ENCODE peak calls at places on chromosomes 7 and 10, in six cellular contexts. F is CD4-positive, CD25-positive, alpha-beta regulatory T cell; B is thoracic aorta; C is naive thymus-derived CD4-positive, alpha-beta T cell; S is CD8-positive, alpha-beta memory T cell; P is uterus. X is an unnamed sample.

GRCh38 chr10:71125749-71126107 is 86.6 kb upstream of the UNC5B start:
- DNase-seq in F (no peak), B (no peak), C (no peak), S (no peak), P (no peak), X (no peak)

GRCh38 chr7:47581442-47581820 is 480 bp downstream of the TNS3 start:
- DNase-seq in F (no peak), B (no peak), C (no peak), S (no peak), P (no peak), X (no peak)

GRCh38 chr7:148813890-148814289 is 70.2 kb downstream of the EZH2 start:
- DNase-seq in F (no peak), B (no peak), C (no peak), S (no peak), P (no peak), X (no peak)

GRCh38 chr7:112509390-112509789 is 28.6 kb downstream of the LSMEM1 start:
- DNase-seq in F (no peak), B (no peak), C (no peak), S (no peak), P (no peak), X (no peak)

GRCh38 chr10:124676416-124677062 is 67.6 kb downstream of the FAM53B start:
- DNase-seq in F (no peak), B (no peak), C (no peak), S (no peak), P (no peak), X (no peak)

GRCh38 chr10:125299476-125299875 is 139.1 kb upstream of the CTBP2 start:
- DNase-seq in F (no peak), B (no peak), C (no peak), S (no peak), P (no peak), X (no peak)

GRCh38 chr7:71694678-71695077 is 562.7 kb downstream of the GALNT17 start:
- DNase-seq in F (no peak), B (no peak), C (no peak), S (no peak), P (no peak), X (no peak)

GRCh38 chr7:22166928-22167327 is 190.0 kb downstream of the RAPGEF5 start:
- DNase-seq in F (no peak), B (no peak), C (no peak), S (no peak), P (no peak), X (no peak)

GRCh38 chr7:47241112-47242065 is 340.5 kb downstream of the TNS3 start:
- DNase-seq in F (no peak), B (no peak), C (no peak), S (no peak), P (no peak), X (no peak)

GRCh38 chr7:123867220-123867619 is 22.3 kb downstream of the HYAL4 start:
- DNase-seq in F (no peak), B (no peak), C (no peak), S (no peak), P (no peak), X (no peak)

GRCh38 chr7:47422631-47423030 is 159.3 kb downstream of the TNS3 start:
- DNase-seq in F (no peak), B (no peak), C (no peak), S (no peak), P (no peak), X (no peak)

GRCh38 chr7:112416127-112416526 is 34.1 kb upstream of the IFRD1 start:
- DNase-seq in F (no peak), B (no peak), C (no peak), S (no peak), P (no peak), X (no peak)

GRCh38 chr10:3111626-3112220 is 44.4 kb downstream of the PFKP start:
- DNase-seq in F (no peak), B (no peak), C (no peak), S (no peak), P (no peak), X (no peak)

GRCh38 chr7:19851504-19851903 is 78.1 kb upstream of the TMEM196 start:
- DNase-seq in F (no peak), B (no peak), C (no peak), S (no peak), P (no peak), X (no peak)

GRCh38 chr7:84058311-84059076 is 136.1 kb downstream of the SEMA3A start:
- DNase-seq in F (no peak), B (no peak), C (no peak), S (no peak), P (no peak), X (no peak)

GRCh38 chr10:29590598-29591415 is 44.0 kb downstream of the SVIL start:
- DNase-seq in F (no peak), B (no peak), C (peak), S (peak), P (no peak), X (peak)

GRCh38 chr10:109966961-109967738 is 40.6 kb upstream of the ADD3 start:
- DNase-seq in F (no peak), B (no peak), C (no peak), S (no peak), P (no peak), X (no peak)

GRCh38 chr7:23680417-23681405 is 712 bp downstream of the FAM221A start:
- DNase-seq in F (peak), B (no peak), C (peak), S (peak), P (peak), X (peak)

GRCh38 chr7:12638851-12639467 is 48.5 kb upstream of the ARL4A start:
- DNase-seq in F (no peak), B (no peak), C (peak), S (peak), P (no peak), X (no peak)

GRCh38 chr10:50917486-50917885 is 32.1 kb upstream of the A1CF start:
- DNase-seq in F (no peak), B (no peak), C (no peak), S (no peak), P (no peak), X (no peak)

GRCh38 chr10:33295851-33296250 is 38.6 kb downstream of the NRP1 start:
- DNase-seq in F (no peak), B (no peak), C (no peak), S (no peak), P (no peak), X (no peak)

GRCh38 chr10:117936136-117936535 is 110.6 kb downstream of the RAB11FIP2 start:
- DNase-seq in F (no peak), B (no peak), C (no peak), S (no peak), P (peak), X (no peak)

GRCh38 chr7:49396194-49396593 is 377.2 kb upstream of the VWC2 start:
- DNase-seq in F (no peak), B (no peak), C (no peak), S (no peak), P (no peak), X (no peak)

GRCh38 chr10:99604862-99605261 is 15.4 kb downstream of the SLC25A28 start:
- DNase-seq in F (no peak), B (no peak), C (no peak), S (no peak), P (no peak), X (no peak)

GRCh38 chr7:139182363-139182762 is 48.7 kb upstream of the UBN2 start:
- DNase-seq in F (no peak), B (no peak), C (no peak), S (no peak), P (no peak), X (no peak)

GRCh38 chr7:99362801-99363200 is 11.7 kb upstream of the ARPC1B start:
- DNase-seq in F (no peak), B (no peak), C (no peak), S (no peak), P (no peak), X (no peak)

GRCh38 chr10:25766687-25767221 is 167.3 kb upstream of the MYO3A start:
- DNase-seq in F (no peak), B (no peak), C (no peak), S (no peak), P (no peak), X (no peak)

GRCh38 chr10:120948889-120949382 is 97.8 kb downstream of the WDR11 start:
- DNase-seq in F (peak), B (no peak), C (peak), S (peak), P (peak), X (peak)

GRCh38 chr7:149598721-149599308 is 101.2 kb upstream of the ZNF746 start:
- DNase-seq in F (no peak), B (no peak), C (no peak), S (no peak), P (no peak), X (no peak)

GRCh38 chr7:8389898-8390642 is 43.3 kb upstream of the NXPH1 start:
- DNase-seq in F (no peak), B (no peak), C (no peak), S (no peak), P (peak), X (no peak)

GRCh38 chr7:2040893-2041270 is 191.9 kb downstream of the MAD1L1 start:
- DNase-seq in F (no peak), B (no peak), C (peak), S (peak), P (no peak), X (no peak)

GRCh38 chr7:148791506-148791905 is 92.6 kb downstream of the EZH2 start:
- DNase-seq in F (no peak), B (no peak), C (no peak), S (no peak), P (no peak), X (no peak)

GRCh38 chr10:14240253-14241189 is 90.2 kb downstream of the FRMD4A start:
- DNase-seq in F (no peak), B (no peak), C (peak), S (no peak), P (no peak), X (no peak)

GRCh38 chr7:45160374-45160773 is 2.8 kb downstream of the RAMP3 start:
- DNase-seq in F (no peak), B (no peak), C (no peak), S (no peak), P (no peak), X (no peak)

GRCh38 chr10:103096130-103096529 is 96.9 kb downstream of the NT5C2 start:
- DNase-seq in F (no peak), B (no peak), C (no peak), S (no peak), P (no peak), X (no peak)

GRCh38 chr7:5711419-5711818 is 70.0 kb downstream of the RNF216 start:
- DNase-seq in F (no peak), B (no peak), C (no peak), S (no peak), P (no peak), X (no peak)

GRCh38 chr10:128095023-128095752 is 31.0 kb downstream of the MKI67 start:
- DNase-seq in F (peak), B (no peak), C (peak), S (no peak), P (no peak), X (peak)

GRCh38 chr10:43203491-43204393 is 63.1 kb downstream of the RASGEF1A start:
- DNase-seq in F (no peak), B (no peak), C (peak), S (no peak), P (peak), X (no peak)

GRCh38 chr10:43202657-43203490 is 64.0 kb downstream of the RASGEF1A start:
- DNase-seq in F (peak), B (no peak), C (peak), S (no peak), P (peak), X (peak)

GRCh38 chr10:43200538-43201390 is 62.5 kb downstream of the CSGALNACT2 start:
- DNase-seq in F (no peak), B (no peak), C (no peak), S (no peak), P (peak), X (no peak)

GRCh38 chr10:43201545-43202131 is 63.4 kb downstream of the CSGALNACT2 start:
- DNase-seq in F (no peak), B (no peak), C (no peak), S (no peak), P (peak), X (peak)

DNA sequence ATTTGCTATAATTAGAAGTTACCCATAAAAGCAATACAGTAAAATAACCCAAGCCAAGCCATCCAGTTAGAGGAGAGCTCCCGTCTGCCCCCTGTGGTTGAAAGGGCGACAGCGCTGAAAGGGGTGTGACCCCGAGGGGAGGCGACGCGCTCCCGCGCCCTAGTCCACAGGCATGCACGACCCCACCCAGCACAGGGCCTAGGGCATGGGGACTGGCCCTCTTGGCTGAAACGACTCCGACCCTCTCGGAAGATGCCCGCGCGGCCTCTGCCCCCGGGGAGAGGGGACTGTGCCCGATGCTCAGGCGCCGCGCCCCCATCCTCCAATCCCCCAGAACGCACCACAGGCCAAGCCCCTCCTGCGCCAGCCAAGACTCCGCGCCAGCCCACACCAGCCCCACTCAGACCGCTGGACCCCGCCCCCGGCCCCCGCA is 64.0 kb downstream of the CSGALNACT2 start:
- DNase-seq in F (no peak), B (no peak), C (peak), S (peak), P (peak), X (no peak)
- H3K4me3 ChIP-seq in F (peak), B (peak), C (peak), S (peak), P (peak), X (peak)

GRCh38 chr10:122086416-122087240 is 97.7 kb downstream of the TACC2 start:
- DNase-seq in F (no peak), B (no peak), C (no peak), S (no peak), P (no peak), X (no peak)

GRCh38 chr10:122091722-122092121 is 102.8 kb downstream of the TACC2 start:
- DNase-seq in F (no peak), B (no peak), C (no peak), S (no peak), P (no peak), X (no peak)

GRCh38 chr10:122087436-122087835 is 98.5 kb downstream of the TACC2 start:
- DNase-seq in F (no peak), B (no peak), C (no peak), S (no peak), P (no peak), X (no peak)

GRCh38 chr10:122085423-122085911 is 96.5 kb downstream of the TACC2 start:
- DNase-seq in F (no peak), B (no peak), C (no peak), S (no peak), P (no peak), X (no peak)

GRCh38 chr10:122089343-122090015 is 100.5 kb downstream of the TACC2 start:
- DNase-seq in F (no peak), B (no peak), C (no peak), S (no peak), P (no peak), X (no peak)
- H3K4me3 ChIP-seq in F (no peak), B (no peak), C (no peak), S (no peak), P (no peak), X (no peak)

GRCh38 chr7:137539111-137539715 is 195.7 kb upstream of the PTN start:
- DNase-seq in F (no peak), B (no peak), C (no peak), S (no peak), P (no peak), X (no peak)

GRCh38 chr7:137535579-137535978 is 192.0 kb upstream of the PTN start:
- DNase-seq in F (no peak), B (no peak), C (no peak), S (no peak), P (no peak), X (no peak)

DNA sequence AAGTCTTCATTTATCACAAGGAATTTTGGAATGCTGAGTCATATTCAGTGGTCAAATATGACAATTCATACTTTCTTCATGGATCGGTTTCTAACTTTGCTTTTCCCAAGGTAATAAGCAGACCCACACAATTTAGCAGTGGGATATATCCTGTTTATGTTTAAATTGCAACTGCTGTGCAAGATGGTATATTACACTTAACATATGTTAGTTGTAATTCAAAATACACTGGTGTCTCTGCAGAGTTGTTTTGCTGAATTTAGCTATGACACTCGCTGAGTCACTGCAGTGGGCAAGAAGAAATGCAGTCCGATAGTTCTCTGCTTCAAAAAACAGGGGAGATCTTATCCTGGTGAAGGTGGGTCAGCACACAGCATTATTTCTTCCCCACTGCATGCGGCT is 194.8 kb upstream of the PTN start:
- DNase-seq in F (no peak), B (no peak), C (no peak), S (no peak), P (no peak), X (no peak)
- H3K4me3 ChIP-seq in F (no peak), B (no peak), C (no peak), S (no peak), P (no peak), X (no peak)

DNA sequence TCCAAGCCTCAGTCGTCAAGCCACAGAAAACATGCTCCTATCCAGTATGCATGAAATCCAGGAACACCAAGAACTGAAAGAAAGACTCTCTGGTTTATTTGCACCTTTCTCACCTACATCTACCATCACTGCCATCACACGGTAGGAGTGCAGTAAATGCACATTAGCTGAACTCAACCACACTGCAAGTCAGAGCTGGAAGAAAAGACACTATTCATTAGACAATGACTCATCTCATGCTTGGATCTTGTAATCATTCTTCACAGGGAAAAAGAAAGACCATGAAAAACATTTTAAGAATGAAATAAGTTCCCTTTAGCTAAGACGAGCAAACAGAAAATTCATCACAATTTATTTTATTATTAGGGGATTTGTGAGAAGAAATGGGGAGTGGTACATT is 325.1 kb downstream of the PARD3 start:
- DNase-seq in F (no peak), B (no peak), C (no peak), S (no peak), P (no peak), X (no peak)
- H3K4me3 ChIP-seq in F (no peak), B (no peak), C (no peak), S (no peak), P (no peak), X (no peak)

GRCh38 chr7:155843426-155844018 is 31.3 kb upstream of the SHH start:
- DNase-seq in F (no peak), B (no peak), C (no peak), S (no peak), P (no peak), X (no peak)
- H3K4me3 ChIP-seq in F (no peak), B (no peak), C (no peak), S (no peak), P (no peak), X (no peak)

GRCh38 chr10:111516144-111516543 is 439.3 kb downstream of the ADRA2A start:
- DNase-seq in F (no peak), B (no peak), C (no peak), S (no peak), P (no peak), X (no peak)

GRCh38 chr10:111515264-111515663 is 438.4 kb downstream of the ADRA2A start:
- DNase-seq in F (no peak), B (no peak), C (no peak), S (no peak), P (no peak), X (no peak)

GRCh38 chr10:111511751-111512150 is 434.9 kb downstream of the ADRA2A start:
- DNase-seq in F (no peak), B (no peak), C (no peak), S (no peak), P (no peak), X (no peak)

GRCh38 chr10:111515706-111516105 is 438.9 kb downstream of the ADRA2A start:
- DNase-seq in F (no peak), B (no peak), C (no peak), S (no peak), P (no peak), X (no peak)
- H3K4me3 ChIP-seq in F (no peak), B (no peak), C (no peak), S (no peak), P (no peak), X (no peak)

DNA sequence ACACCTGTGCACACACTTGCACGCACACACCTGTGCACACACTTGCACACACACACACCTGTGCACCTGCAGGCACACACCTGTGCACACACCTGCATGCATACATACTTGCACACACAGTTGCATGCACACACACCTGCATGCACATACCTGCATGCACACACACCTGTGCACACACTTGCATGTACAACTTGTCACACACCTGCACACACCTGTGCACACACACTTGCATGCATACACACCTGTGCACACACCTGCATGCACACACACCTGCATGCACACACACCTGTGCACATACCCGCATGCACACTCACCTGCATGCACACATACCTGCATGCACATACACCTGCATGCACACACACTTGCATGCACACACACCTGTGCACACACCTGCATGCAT is 150.1 kb upstream of the RHEB start:
- DNase-seq in F (no peak), B (no peak), C (no peak), S (no peak), P (no peak), X (no peak)
- H3K4me3 ChIP-seq in F (no peak), B (no peak), C (no peak), S (no peak), P (no peak), X (no peak)

X was measured in CD8-positive, alpha-beta T cell.